ENCODE peak calls at places on chromosomes 7 and 10, in four cellular contexts. One of them, this sample, is unnamed.
A peak's percentile ranks its signal among the peaks of the same experiment; 100 is the strongest.

GRCh38 chr10:60203993-60204618 is 185.6 kb downstream of the ANK3 start:
- DNase-seq in K562: peak; percentile 35
- DNase-seq in IMR-90: peak; percentile 54
- DNase-seq in H1: no peak
- DNase-seq in this sample: no peak

GRCh38 chr10:99938563-99938962 is 71.2 kb downstream of the DNMBP start:
- DNase-seq in K562: no peak
- DNase-seq in IMR-90: peak; percentile 72
- DNase-seq in H1: no peak
- DNase-seq in this sample: peak; percentile 66

GRCh38 chr7:105885386-105886111 is 9.2 kb upstream of the ATXN7L1 start:
- DNase-seq in K562: no peak
- DNase-seq in IMR-90: no peak
- DNase-seq in H1: no peak
- DNase-seq in this sample: no peak

GRCh38 chr10:16470747-16471146 is 33.9 kb downstream of the PTER start:
- DNase-seq in K562: peak; percentile 30
- DNase-seq in IMR-90: no peak
- DNase-seq in H1: no peak
- DNase-seq in this sample: no peak

GRCh38 chr10:122021421-122021820 is 32.5 kb downstream of the TACC2 start:
- DNase-seq in K562: no peak
- DNase-seq in IMR-90: peak; percentile 33
- DNase-seq in H1: no peak
- DNase-seq in this sample: no peak

GRCh38 chr7:2800923-2801682 is 43.0 kb downstream of the GNA12 start:
- DNase-seq in K562: no peak
- DNase-seq in IMR-90: peak; percentile 73
- DNase-seq in H1: no peak
- DNase-seq in this sample: no peak

GRCh38 chr10:15384154-15384553 is 13.1 kb upstream of the FAM171A1 start:
- DNase-seq in K562: no peak
- DNase-seq in IMR-90: no peak
- DNase-seq in H1: peak; percentile 23
- DNase-seq in this sample: no peak

GRCh38 chr7:50607524-50608125 is 42.4 kb upstream of the DDC start:
- DNase-seq in K562: no peak
- DNase-seq in IMR-90: peak; percentile 18
- DNase-seq in H1: no peak
- DNase-seq in this sample: no peak

GRCh38 chr7:38374507-38374906 is 101.1 kb upstream of the TARP start:
- DNase-seq in K562: peak; percentile 49
- DNase-seq in IMR-90: peak; percentile 34
- DNase-seq in H1: peak; percentile 70
- DNase-seq in this sample: no peak

GRCh38 chr10:71268751-71269150 is 50.3 kb upstream of the SLC29A3 start:
- DNase-seq in K562: no peak
- DNase-seq in IMR-90: peak; percentile 44
- DNase-seq in H1: no peak
- DNase-seq in this sample: no peak

GRCh38 chr7:22563115-22563514 is 63.1 kb upstream of the STEAP1B start:
- DNase-seq in K562: peak; percentile 72
- DNase-seq in IMR-90: peak; percentile 7
- DNase-seq in H1: no peak
- DNase-seq in this sample: no peak

GRCh38 chr10:129530486-129531065 is 63.5 kb downstream of the MGMT start:
- DNase-seq in K562: no peak
- DNase-seq in IMR-90: no peak
- DNase-seq in H1: no peak
- DNase-seq in this sample: no peak

GRCh38 chr7:155090647-155091046 is 20.5 kb downstream of the HTR5A start:
- DNase-seq in K562: no peak
- DNase-seq in IMR-90: no peak
- DNase-seq in H1: no peak
- DNase-seq in this sample: no peak

GRCh38 chr7:155094636-155095035 is 24.5 kb downstream of the HTR5A start:
- DNase-seq in K562: no peak
- DNase-seq in IMR-90: no peak
- DNase-seq in H1: no peak
- DNase-seq in this sample: no peak

GRCh38 chr7:155097338-155097737 is 27.2 kb downstream of the HTR5A start:
- DNase-seq in K562: no peak
- DNase-seq in IMR-90: no peak
- DNase-seq in H1: no peak
- DNase-seq in this sample: no peak

GRCh38 chr7:155093586-155093985 is 23.5 kb downstream of the HTR5A start:
- DNase-seq in K562: no peak
- DNase-seq in IMR-90: no peak
- DNase-seq in H1: no peak
- DNase-seq in this sample: no peak
- TF ChIP-seq POLR2A in K562: no peak
- TF ChIP-seq POLR2A in IMR-90: no peak
- TF ChIP-seq POLR2A in H1: no peak
- TF ChIP-seq POLR2A in this sample: no peak

DNA sequence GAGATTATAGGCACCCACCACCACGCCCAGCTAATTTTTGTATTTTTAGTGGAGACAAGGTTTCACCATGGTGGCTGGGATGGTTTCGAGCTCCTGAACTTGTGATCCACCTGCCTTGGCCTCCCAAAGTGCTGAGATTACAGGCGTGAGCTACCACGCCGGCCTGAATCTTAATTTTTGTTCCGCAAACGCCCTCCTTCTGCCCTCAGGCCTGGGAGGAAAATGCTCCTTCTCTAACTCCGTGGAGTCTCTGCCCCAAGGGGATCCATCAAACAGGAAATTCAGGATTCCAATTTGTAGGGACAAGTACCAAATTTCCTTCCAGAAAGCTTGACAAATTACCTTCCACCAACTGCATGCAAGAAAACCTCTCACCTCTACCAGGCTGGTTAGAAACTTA is 43.2 kb downstream of the RBAK start:
- DNase-seq in K562: no peak
- DNase-seq in IMR-90: no peak
- DNase-seq in H1: no peak
- DNase-seq in this sample: no peak
- TF ChIP-seq CHD1 in K562: no peak
- TF ChIP-seq CHD1 in IMR-90: no peak
- TF ChIP-seq CHD1 in H1: no peak
- TF ChIP-seq CHD1 in this sample: no peak

DNA sequence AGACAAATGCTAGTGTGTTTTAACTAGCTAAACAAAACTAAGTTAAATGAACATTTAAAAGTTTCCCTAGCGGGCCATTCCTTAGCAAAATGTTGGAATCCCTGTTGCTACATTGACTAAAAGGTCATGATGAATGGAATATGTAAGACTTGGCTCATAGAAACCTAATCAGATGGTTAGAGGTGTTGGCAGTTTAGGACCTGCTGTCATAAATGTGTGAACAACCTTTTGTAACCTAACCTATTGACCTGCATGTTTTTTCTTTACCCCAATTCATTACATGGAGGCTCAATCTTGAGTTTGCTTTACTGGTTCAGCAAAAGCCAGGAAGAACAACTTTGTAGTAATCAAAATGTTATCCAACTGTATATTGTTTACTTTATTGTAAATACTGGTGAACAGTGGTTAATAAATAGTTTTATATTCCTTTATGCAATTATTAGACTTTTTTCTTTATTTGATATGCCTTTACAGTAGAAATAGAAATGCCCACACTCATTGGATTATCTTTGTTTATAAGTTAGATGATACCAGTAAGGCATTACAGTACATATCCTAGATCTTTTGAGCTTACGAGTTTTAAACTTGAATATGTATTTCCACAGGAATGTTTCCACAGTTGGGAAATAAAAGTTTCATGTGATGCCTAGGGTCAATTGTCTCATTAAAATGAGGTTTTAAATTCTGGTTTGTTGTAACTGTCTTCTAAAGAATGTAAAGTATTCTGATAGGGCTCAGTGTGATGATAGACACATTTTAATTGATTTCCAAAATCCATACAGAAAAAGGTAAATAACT is 11.6 kb downstream of the CBX3 start:
- DNase-seq in K562: no peak
- DNase-seq in IMR-90: no peak
- DNase-seq in H1: no peak
- DNase-seq in this sample: no peak
- TF ChIP-seq POLR2A in K562: peak; percentile 75
- TF ChIP-seq POLR2A in IMR-90: no peak
- TF ChIP-seq POLR2A in H1: no peak
- TF ChIP-seq POLR2A in this sample: no peak

DNA sequence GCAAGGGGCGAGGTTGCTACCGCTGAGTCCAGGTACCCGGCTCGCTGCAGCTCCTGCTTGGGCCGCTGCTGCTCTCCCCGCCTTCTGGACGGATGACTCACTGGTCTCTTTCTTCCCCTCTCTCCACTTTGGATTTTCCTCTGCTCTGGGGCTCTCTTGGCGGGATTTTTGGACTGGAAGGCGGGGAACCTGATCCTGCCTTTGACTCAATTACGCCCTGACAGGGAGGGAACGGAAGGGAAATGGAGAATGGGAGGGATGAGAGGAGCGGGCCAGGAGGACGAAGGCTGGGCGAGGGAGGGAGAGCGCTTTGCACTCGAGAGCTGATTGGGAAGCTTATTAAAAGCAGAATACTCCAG is at the start of gene PTN:
- DNase-seq in K562: no peak
- DNase-seq in IMR-90: peak; percentile 79
- DNase-seq in H1: peak; percentile 73
- DNase-seq in this sample: no peak
- TF ChIP-seq CHD1 in K562: no peak
- TF ChIP-seq CHD1 in IMR-90: no peak
- TF ChIP-seq CHD1 in H1: no peak
- TF ChIP-seq CHD1 in this sample: no peak

GRCh38 chr10:50325449-50326188 is 74.3 kb upstream of the ASAH2 start:
- DNase-seq in K562: peak; percentile 74
- DNase-seq in IMR-90: peak; percentile 98
- DNase-seq in H1: no peak
- DNase-seq in this sample: no peak
- TF ChIP-seq POLR2A in K562: no peak
- TF ChIP-seq POLR2A in IMR-90: no peak
- TF ChIP-seq POLR2A in H1: no peak
- TF ChIP-seq POLR2A in this sample: no peak